ENCODE peak calls at places on chromosomes 7 and 10, in seven cellular contexts. J is H1, X is HCT116, S is K562, E is HepG2, W is SK-N-SH, H is GM12878. L is an unnamed sample.

GRCh38 chr7:44291066-44291732 is 34.2 kb downstream of the CAMK2B start:
- DNase-seq in J (peak), X (no peak), S (no peak), E (no peak), W (peak), H (no peak), L (no peak)

GRCh38 chr10:8758029-8758428 is 703.5 kb downstream of the GATA3 start:
- DNase-seq in J (no peak), X (no peak), S (no peak), E (no peak), W (no peak), H (no peak), L (no peak)

GRCh38 chr7:3200504-3200903 is 100.5 kb upstream of the SDK1 start:
- DNase-seq in J (peak), X (peak), S (no peak), E (peak), W (peak), H (no peak), L (peak)

GRCh38 chr7:111071556-111071955 is 19.4 kb upstream of the LRRN3 start:
- DNase-seq in J (no peak), X (no peak), S (no peak), E (no peak), W (no peak), H (no peak), L (no peak)

GRCh38 chr7:124022551-124022950 is 10.3 kb downstream of the TMEM229A start:
- DNase-seq in J (no peak), X (no peak), S (no peak), E (no peak), W (no peak), H (no peak), L (no peak)

GRCh38 chr7:106344861-106345260 is 60.1 kb upstream of the NAMPT start:
- DNase-seq in J (no peak), X (no peak), S (no peak), E (no peak), W (no peak), H (no peak), L (no peak)

GRCh38 chr7:107659666-107660065 is 962 bp upstream of the SLC26A4 start:
- DNase-seq in J (no peak), X (peak), S (no peak), E (no peak), W (no peak), H (no peak), L (no peak)

GRCh38 chr10:33277135-33277536 is 57.3 kb downstream of the NRP1 start:
- DNase-seq in J (no peak), X (no peak), S (no peak), E (no peak), W (peak), H (no peak), L (no peak)

GRCh38 chr7:100590077-100590737 is 4.1 kb downstream of the FBXO24 start:
- DNase-seq in J (no peak), X (no peak), S (no peak), E (no peak), W (no peak), H (no peak), L (no peak)

GRCh38 chr10:120727001-120727400 is 124.2 kb upstream of the WDR11 start:
- DNase-seq in J (no peak), X (no peak), S (no peak), E (no peak), W (no peak), H (no peak), L (no peak)

GRCh38 chr7:100538348-100538653 is 702 bp upstream of the AGFG2 start:
- DNase-seq in J (no peak), X (no peak), S (peak), E (no peak), W (no peak), H (no peak), L (no peak)

GRCh38 chr10:92419740-92420553 is 129.0 kb downstream of the MARCHF5 start:
- DNase-seq in J (peak), X (no peak), S (no peak), E (peak), W (no peak), H (no peak), L (no peak)
- TF ChIP-seq JUND in J (no peak), X (no peak), S (no peak), E (no peak), W (no peak), H (no peak), L (no peak)

DNA sequence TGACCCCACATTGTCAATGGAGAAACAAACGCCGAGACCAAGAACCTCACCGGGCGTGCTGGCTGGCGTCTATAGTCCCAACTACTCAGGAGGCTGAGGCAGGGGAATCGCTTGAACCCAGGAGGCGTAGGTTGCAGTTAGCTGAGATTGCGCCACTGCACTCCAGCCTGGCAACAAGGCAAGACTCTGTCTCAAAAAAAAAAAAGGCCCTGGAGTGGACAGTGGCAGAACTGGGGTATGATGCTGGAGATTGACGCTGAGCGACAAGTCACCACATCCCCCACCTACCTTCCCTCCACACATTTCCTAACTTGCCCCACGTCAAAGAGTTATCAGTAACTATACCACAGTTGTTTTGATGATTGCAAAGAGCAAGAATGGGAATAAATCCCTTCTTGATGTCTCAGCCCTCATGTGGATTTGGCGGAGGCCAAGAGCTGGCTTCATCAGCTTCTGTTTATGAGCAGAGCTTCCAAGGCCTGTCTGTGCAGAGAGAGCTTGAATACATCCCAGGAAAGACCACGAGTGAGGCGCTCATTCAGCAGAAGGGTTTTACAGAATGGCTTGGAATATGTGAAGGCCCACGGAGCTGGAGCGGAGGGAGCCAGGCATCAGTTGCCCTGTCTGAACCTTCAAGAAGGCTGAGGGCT is 28.0 kb upstream of the TNS3 start:
- DNase-seq in J (no peak), X (no peak), S (no peak), E (no peak), W (no peak), H (no peak), L (no peak)
- TF ChIP-seq JUND in J (no peak), X (no peak), S (no peak), E (no peak), W (no peak), H (no peak), L (no peak)

DNA sequence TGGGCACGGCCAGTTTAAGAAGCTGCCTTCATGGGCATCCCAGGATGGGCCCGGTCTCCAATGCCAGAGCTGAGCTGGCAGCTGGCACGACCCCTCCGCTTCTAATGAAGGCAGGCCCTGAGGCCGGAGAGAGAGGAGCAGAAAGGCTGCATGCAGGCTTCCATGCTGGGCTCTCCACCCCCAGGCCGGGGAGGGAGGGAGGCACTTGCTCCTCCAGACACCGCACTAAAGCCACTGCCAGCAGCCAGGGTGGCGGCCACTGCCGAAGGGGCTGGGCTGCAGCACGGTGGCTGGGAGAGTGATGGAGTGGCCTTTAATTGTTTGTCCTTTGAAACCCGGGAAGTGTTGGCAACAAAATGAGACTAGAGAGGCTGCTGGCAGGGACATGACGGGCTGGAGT is 236.5 kb downstream of the SKAP2 start:
- DNase-seq in J (peak), X (no peak), S (no peak), E (no peak), W (no peak), H (no peak), L (no peak)
- TF ChIP-seq JUND in J (no peak), X (no peak), S (no peak), E (no peak), W (no peak), H (no peak), L (no peak)

GRCh38 chr7:149607683-149608082 is 110.1 kb upstream of the ZNF746 start:
- DNase-seq in J (no peak), X (no peak), S (no peak), E (no peak), W (no peak), H (no peak), L (no peak)
- TF ChIP-seq JUND in J (no peak), X (no peak), S (no peak), E (no peak), W (no peak), H (no peak), L (no peak)

GRCh38 chr10:12839349-12839927 is 162.1 kb downstream of the CCDC3 start:
- DNase-seq in J (no peak), X (no peak), S (no peak), E (no peak), W (no peak), H (no peak), L (no peak)
- TF ChIP-seq JUND in J (no peak), X (no peak), S (no peak), E (no peak), W (no peak), H (no peak), L (no peak)

GRCh38 chr7:4882169-4882741 is 1.3 kb downstream of the RADIL start:
- DNase-seq in J (peak), X (no peak), S (peak), E (no peak), W (peak), H (no peak), L (no peak)
- TF ChIP-seq JUND in J (no peak), X (no peak), S (no peak), E (no peak), W (no peak), H (no peak), L (no peak)

GRCh38 chr10:17199351-17199804 is 2.1 kb downstream of the TRDMT1 start:
- DNase-seq in J (no peak), X (no peak), S (no peak), E (no peak), W (peak), H (no peak), L (peak)

GRCh38 chr10:17190602-17191001 is 10.9 kb downstream of the TRDMT1 start:
- DNase-seq in J (no peak), X (no peak), S (no peak), E (no peak), W (no peak), H (no peak), L (no peak)

GRCh38 chr10:17196573-17196972 is 4.9 kb downstream of the TRDMT1 start:
- DNase-seq in J (no peak), X (no peak), S (peak), E (no peak), W (no peak), H (no peak), L (no peak)

GRCh38 chr10:17196045-17196444 is 5.4 kb downstream of the TRDMT1 start:
- DNase-seq in J (no peak), X (no peak), S (no peak), E (no peak), W (no peak), H (no peak), L (no peak)

GRCh38 chr10:17195083-17195482 is 6.4 kb downstream of the TRDMT1 start:
- DNase-seq in J (no peak), X (no peak), S (no peak), E (no peak), W (no peak), H (no peak), L (no peak)
- TF ChIP-seq JUND in J (no peak), X (no peak), S (no peak), E (no peak), W (no peak), H (no peak), L (no peak)

GRCh38 chr10:91198781-91199180 is 21.7 kb upstream of the PCGF5 start:
- DNase-seq in J (no peak), X (no peak), S (no peak), E (no peak), W (no peak), H (peak), L (no peak)
- TF ChIP-seq JUND in J (no peak), X (no peak), S (no peak), E (no peak), W (no peak), H (no peak), L (no peak)

DNA sequence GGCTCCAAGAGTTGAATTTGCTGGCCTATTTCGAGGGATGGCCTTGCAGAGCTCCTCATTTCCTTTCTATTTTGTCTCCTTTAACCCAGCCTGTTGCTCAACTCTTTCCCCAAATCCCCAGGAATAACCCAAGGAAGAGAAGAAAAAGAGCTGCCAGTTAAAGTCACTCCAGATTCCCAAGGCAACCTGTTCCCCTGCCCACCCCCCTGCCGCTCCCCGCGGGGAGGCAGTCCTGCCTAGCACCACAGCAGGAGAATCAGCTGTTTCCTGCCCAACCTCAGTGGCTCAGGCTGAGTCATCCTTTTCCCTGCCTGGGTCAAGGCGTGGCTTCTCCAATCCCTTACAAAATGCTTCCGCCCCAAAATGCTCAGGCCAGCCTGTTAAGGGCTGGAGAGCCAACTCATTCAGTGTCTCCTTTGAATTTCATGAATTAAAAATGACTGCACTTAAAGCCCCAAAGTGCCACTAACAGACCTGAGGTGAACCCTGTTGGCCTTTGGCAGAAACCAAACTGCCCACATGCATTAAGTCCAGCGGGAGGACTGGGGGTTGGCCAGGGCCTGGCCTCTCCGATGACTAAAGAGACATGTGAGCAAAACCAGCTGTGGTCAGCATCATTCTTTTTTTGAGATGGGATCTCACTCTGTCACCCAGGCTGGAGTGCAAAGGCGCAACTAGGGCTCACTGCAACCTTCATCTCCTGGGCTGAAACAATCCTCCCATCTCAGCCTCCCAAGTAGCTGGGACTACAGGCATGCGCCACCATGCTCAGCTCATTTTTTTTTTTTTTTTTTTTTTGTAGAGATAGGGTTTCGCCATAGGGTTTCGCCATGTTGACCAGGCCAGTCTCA is 83.2 kb upstream of the KIF5B start:
- DNase-seq in J (peak), X (peak), S (peak), E (peak), W (peak), H (no peak), L (peak)
- TF ChIP-seq JUND in J (peak), X (peak), S (peak), E (no peak), W (peak), H (no peak), L (no peak)

GRCh38 chr7:55545496-55545895 is 26.8 kb downstream of the VOPP1 start:
- DNase-seq in J (no peak), X (no peak), S (no peak), E (no peak), W (no peak), H (no peak), L (no peak)
- TF ChIP-seq JUND in J (no peak), X (no peak), S (no peak), E (no peak), W (no peak), H (no peak), L (no peak)

L was measured in T47D.